ENCODE peak calls at places on chromosomes 1 and 21, in nine cellular contexts. One of them, this sample, is unnamed.

GRCh38 chr1:31299365-31299764 is 2.5 kb downstream of the ZCCHC17 start:
- DNase-seq in glutamatergic neuron: no peak
- DNase-seq in AG04450: no peak
- DNase-seq in A549: no peak
- DNase-seq in mesothelial cell of epicardium: no peak
- DNase-seq in BE2C: no peak
- DNase-seq in PC-3: peak
- DNase-seq in cardiac muscle cell: no peak
- DNase-seq in GM12865: no peak
- DNase-seq in this sample: no peak

GRCh38 chr1:65260851-65261473 is 48.4 kb upstream of the DNAJC6 start:
- DNase-seq in glutamatergic neuron: no peak
- DNase-seq in AG04450: no peak
- DNase-seq in A549: peak
- DNase-seq in mesothelial cell of epicardium: no peak
- DNase-seq in BE2C: peak
- DNase-seq in PC-3: peak
- DNase-seq in cardiac muscle cell: no peak
- DNase-seq in GM12865: peak
- DNase-seq in this sample: no peak

GRCh38 chr1:101181930-101182329 is 54.9 kb upstream of the S1PR1 start:
- DNase-seq in glutamatergic neuron: no peak
- DNase-seq in AG04450: no peak
- DNase-seq in A549: no peak
- DNase-seq in mesothelial cell of epicardium: no peak
- DNase-seq in BE2C: no peak
- DNase-seq in PC-3: peak
- DNase-seq in cardiac muscle cell: no peak
- DNase-seq in GM12865: no peak
- DNase-seq in this sample: no peak

GRCh38 chr1:200131551-200132125 is 104.1 kb downstream of the NR5A2 start:
- DNase-seq in glutamatergic neuron: no peak
- DNase-seq in AG04450: no peak
- DNase-seq in A549: peak
- DNase-seq in mesothelial cell of epicardium: no peak
- DNase-seq in BE2C: no peak
- DNase-seq in PC-3: peak
- DNase-seq in cardiac muscle cell: no peak
- DNase-seq in GM12865: no peak
- DNase-seq in this sample: no peak

GRCh38 chr1:229839800-229840199 is 213.8 kb downstream of the URB2 start:
- DNase-seq in glutamatergic neuron: no peak
- DNase-seq in AG04450: no peak
- DNase-seq in A549: no peak
- DNase-seq in mesothelial cell of epicardium: no peak
- DNase-seq in BE2C: no peak
- DNase-seq in PC-3: no peak
- DNase-seq in cardiac muscle cell: no peak
- DNase-seq in GM12865: no peak
- DNase-seq in this sample: no peak

GRCh38 chr1:112718691-112719418 is 3.7 kb upstream of the PPM1J start:
- DNase-seq in glutamatergic neuron: peak
- DNase-seq in AG04450: no peak
- DNase-seq in A549: peak
- DNase-seq in mesothelial cell of epicardium: peak
- DNase-seq in BE2C: peak
- DNase-seq in PC-3: peak
- DNase-seq in cardiac muscle cell: peak
- DNase-seq in GM12865: peak
- DNase-seq in this sample: no peak

GRCh38 chr1:171828794-171829193 is 12.5 kb upstream of the DNM3 start:
- DNase-seq in glutamatergic neuron: no peak
- DNase-seq in AG04450: no peak
- DNase-seq in A549: no peak
- DNase-seq in mesothelial cell of epicardium: no peak
- DNase-seq in BE2C: no peak
- DNase-seq in PC-3: no peak
- DNase-seq in cardiac muscle cell: no peak
- DNase-seq in GM12865: no peak
- DNase-seq in this sample: no peak

GRCh38 chr21:25563399-25564116 is 43.7 kb downstream of the MRPL39 start:
- DNase-seq in glutamatergic neuron: no peak
- DNase-seq in AG04450: no peak
- DNase-seq in A549: no peak
- DNase-seq in mesothelial cell of epicardium: no peak
- DNase-seq in BE2C: no peak
- DNase-seq in PC-3: no peak
- DNase-seq in cardiac muscle cell: no peak
- DNase-seq in GM12865: peak
- DNase-seq in this sample: no peak

GRCh38 chr1:1460540-1461130 is 10.9 kb upstream of the ATAD3B start:
- DNase-seq in glutamatergic neuron: no peak
- DNase-seq in AG04450: no peak
- DNase-seq in A549: no peak
- DNase-seq in mesothelial cell of epicardium: no peak
- DNase-seq in BE2C: no peak
- DNase-seq in PC-3: no peak
- DNase-seq in cardiac muscle cell: no peak
- DNase-seq in GM12865: no peak
- DNase-seq in this sample: no peak

GRCh38 chr21:44982558-44983244 is 42.9 kb downstream of the SLX9 start:
- DNase-seq in glutamatergic neuron: peak
- DNase-seq in AG04450: no peak
- DNase-seq in A549: peak
- DNase-seq in mesothelial cell of epicardium: no peak
- DNase-seq in BE2C: peak
- DNase-seq in PC-3: peak
- DNase-seq in cardiac muscle cell: no peak
- DNase-seq in GM12865: no peak
- DNase-seq in this sample: no peak

GRCh38 chr1:89607888-89608626 is 24.9 kb upstream of the LRRC8C start:
- DNase-seq in glutamatergic neuron: no peak
- DNase-seq in AG04450: no peak
- DNase-seq in A549: no peak
- DNase-seq in mesothelial cell of epicardium: no peak
- DNase-seq in BE2C: no peak
- DNase-seq in PC-3: no peak
- DNase-seq in cardiac muscle cell: peak
- DNase-seq in GM12865: no peak
- DNase-seq in this sample: no peak

GRCh38 chr1:8213136-8213535 is 104.8 kb upstream of the SLC45A1 start:
- DNase-seq in glutamatergic neuron: no peak
- DNase-seq in AG04450: no peak
- DNase-seq in A549: no peak
- DNase-seq in mesothelial cell of epicardium: no peak
- DNase-seq in BE2C: no peak
- DNase-seq in PC-3: no peak
- DNase-seq in cardiac muscle cell: no peak
- DNase-seq in GM12865: no peak
- DNase-seq in this sample: no peak

GRCh38 chr1:84753516-84754375 is 63.5 kb upstream of the SSX2IP start:
- DNase-seq in glutamatergic neuron: peak
- DNase-seq in AG04450: peak
- DNase-seq in A549: peak
- DNase-seq in mesothelial cell of epicardium: peak
- DNase-seq in BE2C: peak
- DNase-seq in PC-3: peak
- DNase-seq in cardiac muscle cell: peak
- DNase-seq in GM12865: peak
- DNase-seq in this sample: peak

GRCh38 chr1:108199231-108199657 is 899 bp downstream of the SLC25A24 start:
- DNase-seq in glutamatergic neuron: no peak
- DNase-seq in AG04450: no peak
- DNase-seq in A549: peak
- DNase-seq in mesothelial cell of epicardium: no peak
- DNase-seq in BE2C: no peak
- DNase-seq in PC-3: peak
- DNase-seq in cardiac muscle cell: no peak
- DNase-seq in GM12865: peak
- DNase-seq in this sample: no peak

GRCh38 chr1:8625981-8626898 is 191.2 kb downstream of the RERE start:
- DNase-seq in glutamatergic neuron: no peak
- DNase-seq in AG04450: peak
- DNase-seq in A549: peak
- DNase-seq in mesothelial cell of epicardium: no peak
- DNase-seq in BE2C: no peak
- DNase-seq in PC-3: peak
- DNase-seq in cardiac muscle cell: no peak
- DNase-seq in GM12865: no peak
- DNase-seq in this sample: peak

GRCh38 chr1:9490605-9491339 is 48.5 kb upstream of the SLC25A33 start:
- DNase-seq in glutamatergic neuron: peak
- DNase-seq in AG04450: peak
- DNase-seq in A549: peak
- DNase-seq in mesothelial cell of epicardium: peak
- DNase-seq in BE2C: peak
- DNase-seq in PC-3: peak
- DNase-seq in cardiac muscle cell: peak
- DNase-seq in GM12865: peak
- DNase-seq in this sample: peak

GRCh38 chr1:59814901-59815825 is at the start of gene HOOK1:
- DNase-seq in glutamatergic neuron: no peak
- DNase-seq in AG04450: no peak
- DNase-seq in A549: no peak
- DNase-seq in mesothelial cell of epicardium: peak
- DNase-seq in BE2C: no peak
- DNase-seq in PC-3: peak
- DNase-seq in cardiac muscle cell: peak
- DNase-seq in GM12865: no peak
- DNase-seq in this sample: no peak

GRCh38 chr1:59477286-59477685 is 180.4 kb downstream of the FGGY start:
- DNase-seq in glutamatergic neuron: no peak
- DNase-seq in AG04450: no peak
- DNase-seq in A549: no peak
- DNase-seq in mesothelial cell of epicardium: no peak
- DNase-seq in BE2C: no peak
- DNase-seq in PC-3: peak
- DNase-seq in cardiac muscle cell: no peak
- DNase-seq in GM12865: no peak
- DNase-seq in this sample: no peak

GRCh38 chr1:49765034-49765433 is 258.7 kb downstream of the AGBL4 start:
- DNase-seq in glutamatergic neuron: no peak
- DNase-seq in AG04450: no peak
- DNase-seq in A549: no peak
- DNase-seq in mesothelial cell of epicardium: no peak
- DNase-seq in BE2C: peak
- DNase-seq in PC-3: peak
- DNase-seq in cardiac muscle cell: no peak
- DNase-seq in GM12865: no peak
- DNase-seq in this sample: no peak

GRCh38 chr1:110130989-110131388 is 18.7 kb downstream of the UBL4B start:
- DNase-seq in glutamatergic neuron: no peak
- DNase-seq in AG04450: no peak
- DNase-seq in A549: no peak
- DNase-seq in mesothelial cell of epicardium: no peak
- DNase-seq in BE2C: no peak
- DNase-seq in PC-3: no peak
- DNase-seq in cardiac muscle cell: no peak
- DNase-seq in GM12865: no peak
- DNase-seq in this sample: no peak

GRCh38 chr1:25727819-25728286 is 72.1 kb upstream of the SELENON start:
- DNase-seq in glutamatergic neuron: peak
- DNase-seq in AG04450: no peak
- DNase-seq in A549: no peak
- DNase-seq in mesothelial cell of epicardium: peak
- DNase-seq in BE2C: peak
- DNase-seq in PC-3: no peak
- DNase-seq in cardiac muscle cell: peak
- DNase-seq in GM12865: no peak
- DNase-seq in this sample: no peak

GRCh38 chr1:6080469-6080868 is 34.8 kb downstream of the KCNAB2 start:
- DNase-seq in glutamatergic neuron: no peak
- DNase-seq in AG04450: no peak
- DNase-seq in A549: peak
- DNase-seq in mesothelial cell of epicardium: no peak
- DNase-seq in BE2C: no peak
- DNase-seq in PC-3: peak
- DNase-seq in cardiac muscle cell: no peak
- DNase-seq in GM12865: no peak
- DNase-seq in this sample: no peak
- TF ChIP-seq CTCF in glutamatergic neuron: no peak
- TF ChIP-seq CTCF in AG04450: peak
- TF ChIP-seq CTCF in A549: no peak
- TF ChIP-seq CTCF in mesothelial cell of epicardium: no peak
- TF ChIP-seq CTCF in BE2C: peak
- TF ChIP-seq CTCF in PC-3: peak
- TF ChIP-seq CTCF in cardiac muscle cell: peak
- TF ChIP-seq CTCF in GM12865: no peak
- TF ChIP-seq CTCF in this sample: no peak

GRCh38 chr1:20483833-20484525 is 2.0 kb downstream of the CAMK2N1 start:
- DNase-seq in glutamatergic neuron: peak
- DNase-seq in AG04450: no peak
- DNase-seq in A549: peak
- DNase-seq in mesothelial cell of epicardium: no peak
- DNase-seq in BE2C: peak
- DNase-seq in PC-3: peak
- DNase-seq in cardiac muscle cell: peak
- DNase-seq in GM12865: no peak
- DNase-seq in this sample: no peak
- TF ChIP-seq CTCF in glutamatergic neuron: no peak
- TF ChIP-seq CTCF in AG04450: no peak
- TF ChIP-seq CTCF in A549: peak
- TF ChIP-seq CTCF in mesothelial cell of epicardium: no peak
- TF ChIP-seq CTCF in BE2C: peak
- TF ChIP-seq CTCF in PC-3: peak
- TF ChIP-seq CTCF in cardiac muscle cell: peak
- TF ChIP-seq CTCF in GM12865: no peak
- TF ChIP-seq CTCF in this sample: peak

GRCh38 chr1:185435696-185436379 is 118.8 kb upstream of the IVNS1ABP start:
- DNase-seq in glutamatergic neuron: no peak
- DNase-seq in AG04450: no peak
- DNase-seq in A549: no peak
- DNase-seq in mesothelial cell of epicardium: no peak
- DNase-seq in BE2C: no peak
- DNase-seq in PC-3: no peak
- DNase-seq in cardiac muscle cell: no peak
- DNase-seq in GM12865: no peak
- DNase-seq in this sample: no peak
- TF ChIP-seq CTCF in glutamatergic neuron: no peak
- TF ChIP-seq CTCF in AG04450: no peak
- TF ChIP-seq CTCF in A549: no peak
- TF ChIP-seq CTCF in mesothelial cell of epicardium: no peak
- TF ChIP-seq CTCF in BE2C: no peak
- TF ChIP-seq CTCF in PC-3: no peak
- TF ChIP-seq CTCF in cardiac muscle cell: no peak
- TF ChIP-seq CTCF in GM12865: no peak
- TF ChIP-seq CTCF in this sample: no peak

DNA sequence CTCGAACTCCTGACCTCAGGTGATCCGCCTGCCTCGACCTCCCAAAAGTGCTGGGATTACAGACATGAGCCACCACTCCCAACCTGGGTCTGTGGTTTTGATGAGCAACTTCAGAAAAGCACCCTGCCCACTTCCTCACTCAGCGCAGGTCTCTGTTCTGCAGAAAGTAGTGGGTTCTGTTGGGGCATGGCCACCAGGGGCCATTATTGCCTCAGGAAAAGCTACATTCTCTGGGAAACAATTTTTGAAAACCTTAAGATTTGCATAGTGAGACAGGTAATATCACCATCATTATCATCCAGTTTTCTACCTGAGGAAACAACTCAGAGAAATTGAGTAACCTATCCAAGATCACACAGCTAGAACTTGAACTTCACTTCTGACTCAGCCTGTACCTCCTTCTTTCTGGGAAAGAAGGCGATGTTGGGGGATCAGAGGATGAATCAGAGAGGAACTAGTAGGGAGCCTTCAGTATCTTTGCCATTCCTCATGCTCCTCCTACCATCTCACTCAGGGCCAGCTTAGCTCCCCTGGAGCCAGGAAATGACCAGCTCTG is 7.1 kb upstream of the NES start:
- DNase-seq in glutamatergic neuron: no peak
- DNase-seq in AG04450: no peak
- DNase-seq in A549: no peak
- DNase-seq in mesothelial cell of epicardium: no peak
- DNase-seq in BE2C: no peak
- DNase-seq in PC-3: peak
- DNase-seq in cardiac muscle cell: no peak
- DNase-seq in GM12865: peak
- DNase-seq in this sample: no peak
- TF ChIP-seq CTCF in glutamatergic neuron: no peak
- TF ChIP-seq CTCF in AG04450: peak
- TF ChIP-seq CTCF in A549: no peak
- TF ChIP-seq CTCF in mesothelial cell of epicardium: no peak
- TF ChIP-seq CTCF in BE2C: peak
- TF ChIP-seq CTCF in PC-3: peak
- TF ChIP-seq CTCF in cardiac muscle cell: no peak
- TF ChIP-seq CTCF in GM12865: peak
- TF ChIP-seq CTCF in this sample: no peak

This sample was measured in AG09319.